ENCODE peak calls at places on chromosomes 1 and 21, in five cellular contexts. O, N, U, B and A are unnamed samples. For H3K4me1 and H3K27me3, the result is how much of the 10 kb centered on the place peaks cover.

GRCh38 chr1:7561936-7562728 is 209.0 kb upstream of the VAMP3 start:
- DNase-seq in O (peak), N (peak), U (no peak), B (no peak), A (no peak)

GRCh38 chr1:22636927-22637326 is 499 bp downstream of the C1QA start:
- DNase-seq in O (no peak), N (peak), U (no peak), B (no peak), A (no peak)

GRCh38 chr1:199113265-199113869 is 474.5 kb downstream of the PTPRC start:
- DNase-seq in O (peak), N (peak), U (no peak), B (no peak), A (peak)

GRCh38 chr1:222654849-222655248 is 37.0 kb downstream of the MIA3 start:
- DNase-seq in O (no peak), N (peak), U (no peak), B (no peak), A (peak)

GRCh38 chr1:77164434-77164944 is 54.7 kb downstream of the PIGK start:
- DNase-seq in O (no peak), N (no peak), U (no peak), B (no peak), A (no peak)

GRCh38 chr1:235503333-235504121 is 725 bp downstream of the B3GALNT2 start:
- DNase-seq in O (peak), N (peak), U (peak), B (no peak), A (no peak)

GRCh38 chr1:248622491-248623106 is 12.3 kb downstream of the OR2T11 start:
- DNase-seq in O (no peak), N (peak), U (no peak), B (no peak), A (no peak)

GRCh38 chr1:162019006-162019405 is 4.7 kb downstream of the OLFML2B start:
- DNase-seq in O (no peak), N (peak), U (no peak), B (no peak), A (no peak)

GRCh38 chr1:8541961-8542521 is 224.1 kb downstream of the SLC45A1 start:
- DNase-seq in O (no peak), N (no peak), U (no peak), B (no peak), A (no peak)

GRCh38 chr1:19083081-19083480 is 126.6 kb upstream of the IFFO2 start:
- DNase-seq in O (no peak), N (no peak), U (no peak), B (no peak), A (no peak)

GRCh38 chr1:170620164-170620563 is 43.8 kb upstream of the PRRX1 start:
- DNase-seq in O (no peak), N (no peak), U (no peak), B (no peak), A (no peak)

GRCh38 chr1:1255078-1255477 is 8.6 kb upstream of the C1QTNF12 start:
- DNase-seq in O (peak), N (no peak), U (peak), B (no peak), A (no peak)

GRCh38 chr1:75811211-75811981 is 14.7 kb downstream of the MSH4 start:
- DNase-seq in O (no peak), N (no peak), U (no peak), B (no peak), A (no peak)

GRCh38 chr1:20702416-20702815 is 15.4 kb downstream of the KIF17 start:
- DNase-seq in O (no peak), N (no peak), U (no peak), B (no peak), A (no peak)

DNA sequence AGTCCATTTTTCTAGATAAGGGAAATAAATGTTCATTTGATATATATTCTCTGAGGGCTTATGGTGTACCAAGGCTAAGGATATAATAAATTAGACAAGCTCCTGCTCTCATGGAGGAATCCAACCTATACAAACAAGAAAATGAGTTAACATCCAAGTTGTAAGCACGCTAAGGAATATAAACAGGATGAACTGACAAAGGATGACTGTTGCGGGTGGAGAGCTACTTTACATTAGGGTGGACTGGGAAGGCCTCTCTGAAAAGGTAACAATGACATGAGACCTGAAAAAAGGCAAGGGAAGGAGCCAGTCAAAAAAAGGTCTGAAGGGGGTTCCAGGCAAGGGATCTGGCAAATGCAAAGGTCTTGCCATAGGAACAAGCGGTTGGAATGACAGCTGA is 3.1 kb downstream of the BCAR3 start:
- DNase-seq in O (no peak), N (no peak), U (no peak), B (no peak), A (no peak)
- H3K4me1 ChIP-seq in O (under half), N (under half), U (half or more), B (under half), A (under half)

GRCh38 chr1:43930949-43931275 is 2.7 kb upstream of the ARTN start:
- DNase-seq in O (no peak), N (no peak), U (no peak), B (no peak), A (no peak)

GRCh38 chr1:43931711-43932660 is 1.6 kb upstream of the ARTN start:
- DNase-seq in O (no peak), N (no peak), U (no peak), B (no peak), A (no peak)

GRCh38 chr1:43934279-43934985 is 831 bp downstream of the ARTN start:
- DNase-seq in O (peak), N (peak), U (no peak), B (no peak), A (peak)

GRCh38 chr1:43933386-43934278 is at the start of gene ARTN:
- DNase-seq in O (no peak), N (peak), U (peak), B (no peak), A (no peak)

GRCh38 chr1:43932786-43933385 is 715 bp upstream of the ARTN start:
- DNase-seq in O (no peak), N (peak), U (no peak), B (no peak), A (no peak)
- H3K4me3 ChIP-seq in O (peak), N (peak), U (no peak), B (peak), A (no peak)

GRCh38 chr1:208467401-208467800 is 223.2 kb upstream of the PLXNA2 start:
- DNase-seq in O (no peak), N (no peak), U (no peak), B (no peak), A (no peak)
- H3K27me3 ChIP-seq in O (under half), N (under half), U (under half), B (under half), A (under half)

GRCh38 chr1:111404588-111404987 is 22.9 kb downstream of the OVGP1 start:
- DNase-seq in O (no peak), N (no peak), U (no peak), B (no peak), A (no peak)
- H3K4me1 ChIP-seq in O (under half), N (under half), U (under half), B (under half), A (under half)

DNA sequence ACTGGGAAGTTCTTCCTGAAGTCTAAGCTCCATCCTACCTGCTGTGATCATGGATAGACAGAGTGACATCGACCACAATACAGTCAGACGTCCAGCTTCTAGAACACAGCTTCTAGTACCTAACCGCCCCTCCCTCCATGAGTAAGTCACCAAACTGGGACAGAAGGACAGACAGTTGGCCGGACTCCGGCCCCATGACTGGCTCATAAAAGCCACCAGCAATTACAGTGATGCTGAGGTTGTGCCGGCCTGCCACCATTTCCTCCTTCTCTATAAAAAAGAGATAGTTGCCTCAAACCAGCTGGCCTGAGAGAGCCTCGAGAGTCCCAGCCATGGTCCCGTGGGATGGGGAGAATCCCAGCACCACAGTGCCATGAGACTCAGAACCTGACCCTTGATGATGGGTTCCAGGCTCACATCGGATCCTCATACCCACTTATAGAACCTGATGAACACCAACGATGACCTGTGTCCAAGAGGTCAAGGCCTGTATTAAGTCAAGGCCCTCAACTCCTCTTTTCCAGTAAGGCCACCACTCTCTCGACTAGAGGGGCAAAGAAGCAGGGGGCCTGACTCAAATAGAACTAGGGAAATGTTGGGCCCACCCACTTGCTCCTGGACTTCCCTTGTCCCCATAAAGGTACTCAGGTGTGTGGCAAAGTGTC is 3.4 kb downstream of the MEF2D start:
- DNase-seq in O (peak), N (peak), U (no peak), B (no peak), A (no peak)
- H3K4me3 ChIP-seq in O (peak), N (peak), U (no peak), B (peak), A (peak)

GRCh38 chr21:44885615-44886014 is 12.1 kb upstream of the PTTG1IP start:
- DNase-seq in O (peak), N (no peak), U (no peak), B (no peak), A (no peak)
- H3K27me3 ChIP-seq in O (under half), N (under half), U (under half), B (under half), A (under half)

DNA sequence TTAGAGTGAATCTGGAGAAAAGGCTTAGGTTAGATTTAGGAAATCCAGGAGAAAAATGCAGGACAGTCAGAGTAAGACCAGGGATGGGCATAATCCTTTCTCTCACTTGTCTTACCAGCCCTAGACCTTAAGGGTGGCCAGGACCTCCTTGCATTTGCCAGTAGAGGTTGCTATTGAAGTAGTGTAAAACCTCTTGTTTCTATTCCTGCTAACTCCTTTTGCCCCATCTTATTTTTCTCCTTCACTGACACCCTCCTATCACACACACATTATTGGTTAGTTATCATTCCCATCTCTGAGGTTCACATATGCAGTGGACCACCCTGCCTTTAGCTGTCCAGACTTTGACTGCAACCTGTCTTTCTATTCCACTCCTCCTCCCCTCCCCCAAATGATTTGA is 75.0 kb upstream of the MACF1 start:
- DNase-seq in O (no peak), N (no peak), U (no peak), B (no peak), A (no peak)
- H3K4me1 ChIP-seq in O (under half), N (under half), U (half or more), B (under half), A (under half)

GRCh38 chr1:25617626-25618432 is 1.2 kb downstream of the MAN1C1 start:
- DNase-seq in O (peak), N (no peak), U (peak), B (no peak), A (no peak)
- H3K4me3 ChIP-seq in O (peak), N (peak), U (peak), B (peak), A (peak)